ENCODE peak calls at places on chromosome 12, in six cellular contexts. K is iris pigment epithelial cell; F is fibroblast of lung; X is CD8-positive, alpha-beta memory T cell; H is AG04450; S is foreskin melanocyte. I is an unnamed sample.

GRCh38 chr12:40157307-40157706 is 51.4 kb upstream of the SLC2A13 start:
- DNase-seq in H (no peak), K (peak; percentile 46), S (no peak), X (no peak), F (no peak), I (no peak)

GRCh38 chr12:81021131-81021530 is 56.7 kb upstream of the ACSS3 start:
- DNase-seq in F (no peak), X (no peak), H (no peak), S (no peak), K (no peak), I (no peak)

GRCh38 chr12:75480469-75480949 is at the start of gene GLIPR1:
- DNase-seq in H (peak; percentile 97), F (peak; percentile 99), K (peak; percentile 99), X (peak; percentile 43), S (peak; percentile 28), I (peak; percentile 97)

GRCh38 chr12:24228371-24228770 is 278.9 kb upstream of the SOX5 start:
- DNase-seq in S (no peak), K (no peak), F (peak; percentile 6), X (no peak), H (no peak), I (no peak)

GRCh38 chr12:124326899-124327298 is 32.0 kb downstream of the RFLNA start:
- DNase-seq in H (no peak), X (no peak), S (no peak), K (no peak), F (no peak), I (no peak)

GRCh38 chr12:65948320-65949008 is 124.2 kb downstream of the HMGA2 start:
- DNase-seq in S (peak; percentile 100), F (peak; percentile 98), X (no peak), H (peak; percentile 84), K (peak; percentile 96), I (peak; percentile 89)

GRCh38 chr12:114743799-114744198 is 59.8 kb upstream of the TBX3 start:
- DNase-seq in S (no peak), K (no peak), F (no peak), X (no peak), H (no peak), I (no peak)

GRCh38 chr12:60168441-60168840 is 572.6 kb downstream of the SLC16A7 start:
- DNase-seq in H (no peak), K (no peak), S (no peak), F (no peak), X (no peak), I (no peak)

GRCh38 chr12:124398578-124399227 is 103.8 kb downstream of the RFLNA start:
- DNase-seq in K (no peak), H (no peak), F (no peak), X (no peak), S (no peak), I (no peak)

GRCh38 chr12:65387396-65387795 is 108.9 kb downstream of the MSRB3 start:
- DNase-seq in S (no peak), X (no peak), F (no peak), K (peak; percentile 24), H (peak; percentile 10), I (no peak)

GRCh38 chr12:48296586-48297396 is 53.9 kb downstream of the ZNF641 start:
- DNase-seq in X (no peak), H (peak; percentile 10), K (peak; percentile 84), F (peak; percentile 81), S (peak; percentile 37), I (peak; percentile 72)

GRCh38 chr12:129719426-129719825 is 184.4 kb downstream of the TMEM132D start:
- DNase-seq in F (peak; percentile 54), S (no peak), H (no peak), X (no peak), K (peak; percentile 10), I (no peak)

GRCh38 chr12:106889950-106890626 is 65.6 kb upstream of the TMEM263 start:
- DNase-seq in K (no peak), X (no peak), S (no peak), F (no peak), H (no peak), I (no peak)

GRCh38 chr12:81962126-81962856 is 203.1 kb upstream of the PPFIA2 start:
- DNase-seq in H (no peak), X (no peak), F (no peak), K (no peak), S (no peak), I (no peak)

GRCh38 chr12:3728686-3729085 is 24.2 kb downstream of the CRACR2A start:
- DNase-seq in K (no peak), S (no peak), H (no peak), X (peak; percentile 37), F (no peak), I (no peak)

GRCh38 chr12:6193853-6194815 is 6.1 kb upstream of the CD9 start:
- DNase-seq in K (peak; percentile 62), X (no peak), S (no peak), H (no peak), F (no peak), I (no peak)

GRCh38 chr12:98745578-98746391 is 100.7 kb downstream of the APAF1 start:
- DNase-seq in K (peak; percentile 19), X (no peak), H (no peak), F (no peak), S (no peak), I (no peak)

I was measured in kidney epithelial cell.